ENCODE peak calls at places on chromosome 19, in seven cellular contexts. One of them, this sample, is unnamed.

GRCh38 chr19:58571575-58571947 is 1.6 kb downstream of the MZF1 start:
- DNase-seq in H1: no peak
- DNase-seq in HCT116: no peak
- DNase-seq in WTC11: peak; percentile 1
- DNase-seq in GM12878: no peak
- DNase-seq in HepG2: no peak
- DNase-seq in K562: no peak
- DNase-seq in this sample: no peak

GRCh38 chr19:53864308-53864836 is 3.3 kb upstream of the MYADM start:
- DNase-seq in K562: no peak
- DNase-seq in HCT116: no peak
- DNase-seq in HepG2: peak; percentile 99
- DNase-seq in H1: no peak
- DNase-seq in WTC11: no peak
- DNase-seq in GM12878: no peak
- DNase-seq in this sample: no peak

GRCh38 chr19:3573162-3573857 is 566 bp downstream of the HMG20B start:
- DNase-seq in HCT116: no peak
- DNase-seq in WTC11: peak; percentile 38
- DNase-seq in GM12878: no peak
- DNase-seq in K562: peak; percentile 52
- DNase-seq in H1: no peak
- DNase-seq in HepG2: no peak
- DNase-seq in this sample: no peak

GRCh38 chr19:35756373-35757230 is at the start of gene HSPB6:
- DNase-seq in GM12878: no peak
- DNase-seq in K562: no peak
- DNase-seq in HepG2: no peak
- DNase-seq in WTC11: peak; percentile 57
- DNase-seq in H1: no peak
- DNase-seq in HCT116: no peak
- DNase-seq in this sample: no peak

GRCh38 chr19:13058951-13059660 is 43.6 kb downstream of the LYL1 start:
- DNase-seq in H1: no peak
- DNase-seq in K562: no peak
- DNase-seq in HCT116: no peak
- DNase-seq in GM12878: no peak
- DNase-seq in WTC11: no peak
- DNase-seq in HepG2: no peak
- DNase-seq in this sample: no peak

GRCh38 chr19:32168111-32168510 is 177.3 kb upstream of the ZNF507 start:
- DNase-seq in HCT116: no peak
- DNase-seq in K562: no peak
- DNase-seq in H1: no peak
- DNase-seq in HepG2: no peak
- DNase-seq in WTC11: no peak
- DNase-seq in GM12878: no peak
- DNase-seq in this sample: no peak

GRCh38 chr19:8504171-8504570 is 1.7 kb upstream of the PRAM1 start:
- DNase-seq in GM12878: no peak
- DNase-seq in H1: no peak
- DNase-seq in WTC11: no peak
- DNase-seq in HCT116: no peak
- DNase-seq in K562: peak; percentile 72
- DNase-seq in HepG2: no peak
- DNase-seq in this sample: no peak

GRCh38 chr19:40663712-40664692 is 26.4 kb downstream of the NUMBL start:
- DNase-seq in H1: no peak
- DNase-seq in HCT116: no peak
- DNase-seq in K562: peak; percentile 90
- DNase-seq in GM12878: no peak
- DNase-seq in HepG2: no peak
- DNase-seq in WTC11: no peak
- DNase-seq in this sample: no peak

GRCh38 chr19:17943284-17944221 is 10.7 kb downstream of the CCDC124 start:
- DNase-seq in GM12878: no peak
- DNase-seq in HepG2: no peak
- DNase-seq in K562: no peak
- DNase-seq in WTC11: peak; percentile 81
- DNase-seq in H1: no peak
- DNase-seq in HCT116: no peak
- DNase-seq in this sample: no peak

GRCh38 chr19:58181902-58182576 is 822 bp upstream of the ZNF274 start:
- DNase-seq in WTC11: peak; percentile 79
- DNase-seq in H1: no peak
- DNase-seq in HCT116: no peak
- DNase-seq in K562: peak; percentile 84
- DNase-seq in HepG2: peak; percentile 71
- DNase-seq in GM12878: no peak
- DNase-seq in this sample: peak; percentile 42

GRCh38 chr19:22919946-22920345 is 83.0 kb downstream of the ZNF728 start:
- DNase-seq in HepG2: no peak
- DNase-seq in HCT116: no peak
- DNase-seq in H1: no peak
- DNase-seq in GM12878: no peak
- DNase-seq in WTC11: no peak
- DNase-seq in K562: no peak
- DNase-seq in this sample: no peak

GRCh38 chr19:7959209-7959608 is 15.7 kb upstream of the TIMM44 start:
- DNase-seq in HepG2: no peak
- DNase-seq in GM12878: no peak
- DNase-seq in H1: no peak
- DNase-seq in HCT116: no peak
- DNase-seq in WTC11: no peak
- DNase-seq in K562: peak; percentile 48
- DNase-seq in this sample: no peak

GRCh38 chr19:42250666-42251531 is 4.0 kb downstream of the ERF start:
- DNase-seq in WTC11: no peak
- DNase-seq in HCT116: no peak
- DNase-seq in GM12878: no peak
- DNase-seq in H1: no peak
- DNase-seq in K562: no peak
- DNase-seq in HepG2: no peak
- DNase-seq in this sample: no peak

GRCh38 chr19:17020823-17021222 is 5.8 kb downstream of the CPAMD8 start:
- DNase-seq in GM12878: no peak
- DNase-seq in H1: no peak
- DNase-seq in HCT116: peak; percentile 15
- DNase-seq in K562: peak; percentile 53
- DNase-seq in HepG2: no peak
- DNase-seq in WTC11: no peak
- DNase-seq in this sample: no peak

GRCh38 chr19:13057744-13058143 is 44.9 kb downstream of the LYL1 start:
- DNase-seq in HepG2: no peak
- DNase-seq in WTC11: no peak
- DNase-seq in K562: no peak
- DNase-seq in HCT116: no peak
- DNase-seq in GM12878: no peak
- DNase-seq in H1: no peak
- DNase-seq in this sample: no peak

DNA sequence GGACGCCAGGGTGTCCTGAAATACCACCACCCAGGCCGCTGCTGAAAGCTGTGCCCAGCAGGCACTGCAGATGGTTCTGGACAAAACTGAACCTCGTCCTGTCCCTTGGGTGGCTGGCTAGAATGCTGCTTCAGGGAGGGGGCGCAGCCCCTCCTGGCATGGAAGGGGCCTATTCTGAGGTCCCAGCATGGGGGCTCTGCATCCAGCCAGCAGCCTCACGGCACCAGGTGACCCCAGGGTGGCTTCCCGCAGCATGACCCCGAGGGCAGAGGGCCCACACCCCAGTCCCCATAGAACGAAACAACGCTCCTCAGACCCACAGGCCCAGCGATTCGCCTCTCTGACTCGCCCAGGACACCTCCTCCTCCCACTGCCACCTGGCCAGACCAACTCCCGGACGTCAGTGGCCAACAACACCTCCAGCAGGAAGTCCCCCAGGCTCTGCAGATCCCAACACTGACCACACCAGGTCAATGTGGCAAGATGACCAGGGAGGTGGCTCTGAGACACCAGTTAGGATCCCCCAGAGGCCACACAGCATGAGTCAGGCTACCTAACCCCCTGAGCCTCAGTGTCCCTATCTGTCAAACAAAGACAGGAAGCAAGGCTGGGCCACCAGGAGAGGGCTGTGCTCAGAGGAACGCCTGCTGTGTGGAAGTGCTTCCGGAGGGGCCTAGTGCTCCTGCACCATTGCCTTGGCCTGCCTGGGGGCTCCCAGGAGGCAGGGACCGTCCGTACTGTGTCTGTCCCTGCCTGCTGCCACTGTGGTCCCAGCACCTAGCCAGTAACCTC is 6.1 kb downstream of the MKNK2 start:
- DNase-seq in H1: no peak
- DNase-seq in HCT116: no peak
- DNase-seq in K562: no peak
- DNase-seq in WTC11: no peak
- DNase-seq in GM12878: no peak
- DNase-seq in HepG2: no peak
- DNase-seq in this sample: no peak
- TF ChIP-seq SP1 in H1: no peak
- TF ChIP-seq SP1 in HCT116: no peak
- TF ChIP-seq SP1 in K562: no peak
- TF ChIP-seq SP1 in WTC11: no peak
- TF ChIP-seq SP1 in GM12878: no peak
- TF ChIP-seq SP1 in HepG2: no peak
- TF ChIP-seq SP1 in this sample: no peak

DNA sequence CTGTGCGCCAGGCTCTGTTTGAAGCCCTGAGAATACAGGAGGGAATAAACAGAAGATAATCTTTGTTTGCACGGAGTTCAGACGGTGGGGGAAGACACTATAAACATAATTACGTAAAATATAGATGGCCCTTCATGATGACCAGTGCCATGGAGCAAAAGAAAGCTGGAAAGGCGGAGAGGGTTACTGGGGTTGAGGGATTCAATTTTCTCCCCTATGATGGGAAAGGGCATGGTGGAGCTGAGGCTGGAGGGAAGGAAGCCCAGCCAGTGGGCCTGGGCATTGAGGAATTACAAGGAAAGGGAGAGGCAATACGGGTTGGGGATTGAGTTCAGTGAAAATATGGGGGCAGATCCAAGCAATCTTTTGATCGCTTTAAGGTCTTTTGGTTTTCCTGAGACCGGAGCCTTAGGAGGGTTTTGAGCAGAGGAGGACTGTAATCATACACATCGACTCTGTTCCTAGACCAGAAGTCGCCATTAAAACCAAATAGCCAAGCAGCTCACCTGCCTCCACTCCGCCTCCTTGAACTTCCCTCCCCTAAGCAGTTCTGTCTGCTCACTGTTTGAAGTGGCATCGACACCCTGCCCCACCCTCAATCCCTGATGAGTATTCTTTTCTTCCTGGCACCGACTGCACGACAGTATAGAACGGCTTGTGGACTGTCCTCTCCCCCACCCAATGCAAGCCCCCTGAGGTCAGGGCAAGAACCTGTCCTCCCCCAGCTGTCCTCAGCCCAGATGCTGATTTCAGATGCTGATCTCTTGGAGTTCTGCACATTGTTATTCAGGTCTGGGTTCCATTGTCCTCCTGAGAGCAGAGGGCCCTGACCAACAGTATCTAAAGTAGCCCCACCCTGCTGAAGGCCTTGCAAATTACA is 813 bp upstream of the ZNF296 start:
- DNase-seq in HCT116: no peak
- DNase-seq in K562: peak; percentile 45
- DNase-seq in HepG2: no peak
- DNase-seq in WTC11: peak; percentile 25
- DNase-seq in H1: no peak
- DNase-seq in GM12878: no peak
- DNase-seq in this sample: no peak
- TF ChIP-seq SP1 in HCT116: no peak
- TF ChIP-seq SP1 in K562: no peak
- TF ChIP-seq SP1 in HepG2: no peak
- TF ChIP-seq SP1 in WTC11: no peak
- TF ChIP-seq SP1 in H1: peak; percentile 73
- TF ChIP-seq SP1 in GM12878: no peak
- TF ChIP-seq SP1 in this sample: no peak

GRCh38 chr19:49570997-49571676 is 9.2 kb downstream of the NOSIP start:
- DNase-seq in K562: peak; percentile 64
- DNase-seq in HepG2: peak; percentile 76
- DNase-seq in WTC11: no peak
- DNase-seq in GM12878: no peak
- DNase-seq in HCT116: no peak
- DNase-seq in H1: no peak
- DNase-seq in this sample: peak; percentile 39

GRCh38 chr19:49573009-49573408 is 7.3 kb downstream of the NOSIP start:
- DNase-seq in H1: no peak
- DNase-seq in K562: no peak
- DNase-seq in HepG2: no peak
- DNase-seq in WTC11: no peak
- DNase-seq in GM12878: no peak
- DNase-seq in HCT116: no peak
- DNase-seq in this sample: no peak

GRCh38 chr19:49573451-49573850 is 6.9 kb downstream of the NOSIP start:
- DNase-seq in HCT116: no peak
- DNase-seq in GM12878: no peak
- DNase-seq in HepG2: no peak
- DNase-seq in K562: no peak
- DNase-seq in WTC11: no peak
- DNase-seq in H1: no peak
- DNase-seq in this sample: no peak

GRCh38 chr19:49567722-49568454 is 12.5 kb downstream of the NOSIP start:
- DNase-seq in HCT116: no peak
- DNase-seq in K562: peak; percentile 28
- DNase-seq in GM12878: no peak
- DNase-seq in H1: no peak
- DNase-seq in HepG2: no peak
- DNase-seq in WTC11: no peak
- DNase-seq in this sample: no peak

DNA sequence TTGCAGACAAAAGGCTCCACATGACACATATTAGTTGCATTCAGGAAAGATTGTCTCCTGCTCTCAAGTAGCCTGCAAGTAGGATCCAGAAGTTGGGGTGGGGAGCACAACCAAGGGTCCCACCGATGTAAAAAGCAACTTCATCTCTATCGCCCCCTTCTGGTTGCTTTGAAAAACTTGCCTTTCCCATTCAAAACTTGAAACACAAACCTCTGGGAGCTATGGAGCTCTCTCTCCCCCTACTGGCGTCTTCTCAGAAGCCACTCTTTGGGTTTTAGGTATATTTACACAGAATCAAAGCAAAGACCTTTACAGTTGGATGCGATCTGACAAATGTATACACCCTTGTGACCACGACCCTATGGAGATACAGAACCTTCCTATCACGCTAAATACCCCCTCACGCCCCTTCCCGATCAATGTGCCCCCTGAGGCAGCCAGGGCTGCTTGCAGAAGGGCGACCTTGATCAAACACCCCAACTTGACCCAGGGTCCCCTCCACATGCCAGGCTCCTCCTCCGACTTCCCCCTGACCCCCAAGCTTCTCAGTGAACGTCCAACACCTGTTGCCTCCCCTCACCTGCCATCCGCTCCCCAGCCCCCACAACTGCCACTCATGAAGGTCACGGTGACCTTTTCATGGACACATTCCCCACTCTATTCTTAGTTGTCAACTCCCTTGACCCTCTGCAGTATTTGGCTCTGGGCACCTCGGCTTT is 10.1 kb downstream of the NOSIP start:
- DNase-seq in K562: peak; percentile 93
- DNase-seq in WTC11: peak; percentile 62
- DNase-seq in GM12878: no peak
- DNase-seq in H1: no peak
- DNase-seq in HCT116: peak; percentile 83
- DNase-seq in HepG2: peak; percentile 88
- DNase-seq in this sample: peak; percentile 81
- TF ChIP-seq SP1 in K562: peak; percentile 43
- TF ChIP-seq SP1 in WTC11: no peak
- TF ChIP-seq SP1 in GM12878: no peak
- TF ChIP-seq SP1 in H1: no peak
- TF ChIP-seq SP1 in HCT116: no peak
- TF ChIP-seq SP1 in HepG2: no peak
- TF ChIP-seq SP1 in this sample: no peak

GRCh38 chr19:1260749-1261511 is 8.2 kb upstream of the CIRBP start:
- DNase-seq in H1: peak; percentile 93
- DNase-seq in HepG2: peak; percentile 88
- DNase-seq in K562: peak; percentile 98
- DNase-seq in HCT116: peak; percentile 91
- DNase-seq in GM12878: peak; percentile 85
- DNase-seq in WTC11: peak; percentile 98
- DNase-seq in this sample: peak; percentile 97
- TF ChIP-seq SP1 in H1: peak; percentile 97
- TF ChIP-seq SP1 in HepG2: no peak
- TF ChIP-seq SP1 in K562: peak; percentile 85
- TF ChIP-seq SP1 in HCT116: no peak
- TF ChIP-seq SP1 in GM12878: peak; percentile 95
- TF ChIP-seq SP1 in WTC11: peak; percentile 96
- TF ChIP-seq SP1 in this sample: no peak